ENCODE peak calls at places on chromosome 13, in six cellular contexts. B is NCI-H2227 treated with DMSO at 0.1 percent for 48 hours; R is amygdala; Q is foreskin fibroblast; V is right cardiac atrium; L is stimulated activated CD4-positive, alpha-beta T cell treated with anti-CD3 and anti-CD28 coated beads, Interleukin-15, amount 100 ng/mL, for 24 hours. H is an unnamed sample.
A peak's percentile ranks its signal among the peaks of the same experiment; 100 is the strongest.

GRCh38 chr13:95298971-95299627 is 2.2 kb downstream of the ABCC4 start:
- DNase-seq in B (no peak), L (peak; percentile 20), R (no peak), V (no peak), Q (peak; percentile 41), H (peak; percentile 82)

GRCh38 chr13:23159205-23159586 is 21.6 kb upstream of the SGCG start:
- DNase-seq in L (peak; percentile 55), Q (peak; percentile 1), R (no peak), B (no peak), V (peak; percentile 32), H (peak; percentile 69)

GRCh38 chr13:41960195-41960699 is 662 bp downstream of the VWA8 start:
- DNase-seq in R (no peak), V (peak; percentile 25), Q (peak; percentile 35), B (no peak), L (no peak), H (peak; percentile 38)

GRCh38 chr13:74145249-74145970 is 11.2 kb upstream of the KLF12 start:
- DNase-seq in V (peak; percentile 12), B (no peak), L (no peak), Q (peak; percentile 66), R (no peak), H (peak; percentile 88)

GRCh38 chr13:99417821-99418662 is 83.2 kb upstream of the TM9SF2 start:
- DNase-seq in L (peak; percentile 54), V (no peak), R (no peak), Q (no peak), B (no peak), H (no peak)

GRCh38 chr13:112783135-112783945 is 93.5 kb downstream of the ATP11A start:
- DNase-seq in V (no peak), R (no peak), Q (peak; percentile 24), B (no peak), L (no peak), H (peak; percentile 63)

GRCh38 chr13:51781246-51782022 is 22.5 kb downstream of the DHRS12 start:
- DNase-seq in R (no peak), Q (no peak), V (no peak), B (no peak), L (peak; percentile 34), H (peak; percentile 31)

GRCh38 chr13:78762825-78763224 is 103.9 kb upstream of the OBI1 start:
- DNase-seq in R (no peak), V (no peak), Q (no peak), L (no peak), B (no peak), H (no peak)

GRCh38 chr13:78586706-78587105 is 16.6 kb downstream of the POU4F1 start:
- DNase-seq in Q (no peak), L (no peak), B (no peak), V (no peak), R (no peak), H (no peak)

GRCh38 chr13:37361608-37362007 is 237.0 kb downstream of the POSTN start:
- DNase-seq in B (peak; percentile 4), V (no peak), Q (no peak), L (no peak), R (no peak), H (peak; percentile 20)

GRCh38 chr13:102838982-102839381 is 6.8 kb upstream of the ERCC5 start:
- DNase-seq in L (no peak), Q (no peak), B (no peak), R (no peak), V (no peak), H (no peak)

H was measured in fibroblast of lung.